ENCODE peak calls at places on chromosomes 6 and 20, in four cellular contexts. One of them, this sample, is unnamed.

GRCh38 chr20:1900321-1900791 is 5.1 kb downstream of the SIRPA start:
- DNase-seq in PC-9: peak
- DNase-seq in body of pancreas: peak
- DNase-seq in heart left ventricle: peak
- DNase-seq in this sample: no peak

GRCh38 chr6:21279619-21280018 is 313.9 kb upstream of the SOX4 start:
- DNase-seq in PC-9: no peak
- DNase-seq in body of pancreas: no peak
- DNase-seq in heart left ventricle: no peak
- DNase-seq in this sample: no peak

GRCh38 chr6:143234686-143235085 is 174.0 kb downstream of the AIG1 start:
- DNase-seq in PC-9: no peak
- DNase-seq in body of pancreas: no peak
- DNase-seq in heart left ventricle: no peak
- DNase-seq in this sample: no peak

GRCh38 chr6:90008908-90009501 is 114.7 kb downstream of the GJA10 start:
- DNase-seq in PC-9: no peak
- DNase-seq in body of pancreas: no peak
- DNase-seq in heart left ventricle: no peak
- DNase-seq in this sample: no peak

GRCh38 chr6:142297996-142298753 is 3.6 kb upstream of the ADGRG6 start:
- DNase-seq in PC-9: no peak
- DNase-seq in body of pancreas: no peak
- DNase-seq in heart left ventricle: no peak
- DNase-seq in this sample: no peak

GRCh38 chr6:68040312-68040778 is 594.7 kb upstream of the ADGRB3 start:
- DNase-seq in PC-9: no peak
- DNase-seq in body of pancreas: no peak
- DNase-seq in heart left ventricle: no peak
- DNase-seq in this sample: no peak

GRCh38 chr6:41462980-41463930 is 82.9 kb upstream of the FOXP4 start:
- DNase-seq in PC-9: peak
- DNase-seq in body of pancreas: peak
- DNase-seq in heart left ventricle: peak
- DNase-seq in this sample: no peak

GRCh38 chr6:1378224-1379025 is 11.0 kb upstream of the FOXF2 start:
- DNase-seq in PC-9: no peak
- DNase-seq in body of pancreas: no peak
- DNase-seq in heart left ventricle: no peak
- DNase-seq in this sample: no peak

GRCh38 chr6:70289299-70289698 is 13.6 kb downstream of the COL9A1 start:
- DNase-seq in PC-9: no peak
- DNase-seq in body of pancreas: no peak
- DNase-seq in heart left ventricle: no peak
- DNase-seq in this sample: no peak

GRCh38 chr6:11374036-11375010 is 141.9 kb upstream of the NEDD9 start:
- DNase-seq in PC-9: no peak
- DNase-seq in body of pancreas: no peak
- DNase-seq in heart left ventricle: no peak
- DNase-seq in this sample: no peak

GRCh38 chr6:37072526-37072925 is 67.1 kb downstream of the FGD2 start:
- DNase-seq in PC-9: no peak
- DNase-seq in body of pancreas: no peak
- DNase-seq in heart left ventricle: no peak
- DNase-seq in this sample: no peak

GRCh38 chr6:68572525-68572924 is 62.6 kb upstream of the ADGRB3 start:
- DNase-seq in PC-9: no peak
- DNase-seq in body of pancreas: no peak
- DNase-seq in heart left ventricle: no peak
- DNase-seq in this sample: no peak

GRCh38 chr6:154156135-154156948 is 117.3 kb downstream of the OPRM1 start:
- DNase-seq in PC-9: peak
- DNase-seq in body of pancreas: peak
- DNase-seq in heart left ventricle: peak
- DNase-seq in this sample: no peak

GRCh38 chr20:24460712-24461111 is 8.7 kb upstream of the SYNDIG1 start:
- DNase-seq in PC-9: no peak
- DNase-seq in body of pancreas: no peak
- DNase-seq in heart left ventricle: no peak
- DNase-seq in this sample: no peak

GRCh38 chr6:169424821-169425240 is 171.2 kb upstream of the THBS2 start:
- DNase-seq in PC-9: no peak
- DNase-seq in body of pancreas: peak
- DNase-seq in heart left ventricle: no peak
- DNase-seq in this sample: no peak

GRCh38 chr6:3844097-3844463 is 5.1 kb upstream of the FAM50B start:
- DNase-seq in PC-9: peak
- DNase-seq in body of pancreas: no peak
- DNase-seq in heart left ventricle: no peak
- DNase-seq in this sample: no peak

GRCh38 chr6:30810813-30811329 is 66.5 kb upstream of the IER3 start:
- DNase-seq in PC-9: peak
- DNase-seq in body of pancreas: no peak
- DNase-seq in heart left ventricle: no peak
- DNase-seq in this sample: no peak

GRCh38 chr6:12017263-12017662 is 5.2 kb downstream of the HIVEP1 start:
- DNase-seq in PC-9: no peak
- DNase-seq in body of pancreas: no peak
- DNase-seq in heart left ventricle: no peak
- DNase-seq in this sample: no peak

GRCh38 chr20:45373353-45374100 is 4.6 kb downstream of the TP53TG5 start:
- DNase-seq in PC-9: peak
- DNase-seq in body of pancreas: peak
- DNase-seq in heart left ventricle: peak
- DNase-seq in this sample: peak

GRCh38 chr6:33075568-33076405 is at the start of gene HLA-DPB1:
- DNase-seq in PC-9: no peak
- DNase-seq in body of pancreas: no peak
- DNase-seq in heart left ventricle: peak
- DNase-seq in this sample: no peak

GRCh38 chr6:56348578-56348977 is 101.2 kb upstream of the COL21A1 start:
- DNase-seq in PC-9: no peak
- DNase-seq in body of pancreas: no peak
- DNase-seq in heart left ventricle: no peak
- DNase-seq in this sample: no peak

GRCh38 chr6:113997106-113997505 is 26.2 kb upstream of the HDAC2 start:
- DNase-seq in PC-9: peak
- DNase-seq in body of pancreas: no peak
- DNase-seq in heart left ventricle: no peak
- DNase-seq in this sample: no peak

GRCh38 chr6:42735976-42736375 is 9.9 kb downstream of the TBCC start:
- DNase-seq in PC-9: no peak
- DNase-seq in body of pancreas: no peak
- DNase-seq in heart left ventricle: no peak
- DNase-seq in this sample: no peak

GRCh38 chr6:10837692-10837996 is 695 bp downstream of the MAK start:
- DNase-seq in PC-9: no peak
- DNase-seq in body of pancreas: peak
- DNase-seq in heart left ventricle: no peak
- DNase-seq in this sample: no peak

GRCh38 chr6:17585766-17586502 is 14.2 kb upstream of the FAM8A1 start:
- DNase-seq in PC-9: peak
- DNase-seq in body of pancreas: no peak
- DNase-seq in heart left ventricle: no peak
- DNase-seq in this sample: no peak

GRCh38 chr6:118444796-118445195 is 103.3 kb upstream of the PLN start:
- DNase-seq in PC-9: peak
- DNase-seq in body of pancreas: no peak
- DNase-seq in heart left ventricle: no peak
- DNase-seq in this sample: no peak

GRCh38 chr6:157885211-157885788 is 62.3 kb downstream of the SNX9 start:
- DNase-seq in PC-9: no peak
- DNase-seq in body of pancreas: no peak
- DNase-seq in heart left ventricle: no peak
- DNase-seq in this sample: no peak

GRCh38 chr6:128857806-128858205 is 25.1 kb upstream of the LAMA2 start:
- DNase-seq in PC-9: no peak
- DNase-seq in body of pancreas: no peak
- DNase-seq in heart left ventricle: no peak
- DNase-seq in this sample: no peak

GRCh38 chr6:33451606-33452005 is 2.8 kb upstream of the ZBTB9 start:
- DNase-seq in PC-9: no peak
- DNase-seq in body of pancreas: no peak
- DNase-seq in heart left ventricle: no peak
- DNase-seq in this sample: no peak

GRCh38 chr20:48422242-48422960 is 405.4 kb downstream of the PREX1 start:
- DNase-seq in PC-9: no peak
- DNase-seq in body of pancreas: no peak
- DNase-seq in heart left ventricle: no peak
- DNase-seq in this sample: no peak

GRCh38 chr6:130810307-130811030 is 16.7 kb upstream of the SMLR1 start:
- DNase-seq in PC-9: no peak
- DNase-seq in body of pancreas: no peak
- DNase-seq in heart left ventricle: no peak
- DNase-seq in this sample: no peak